ENCODE peak calls at places on chromosomes 1 and 21, in five cellular contexts. C is PC-9, D is tibial nerve, Y is upper lobe of right lung, M is nephron progenitor cell. I is an unnamed sample.
A peak's percentile ranks its signal among the peaks of the same experiment; 100 is the strongest.

GRCh38 chr1:96364576-96364975 is 357.0 kb upstream of the PTBP2 start:
- DNase-seq in Y (no peak), M (no peak), D (no peak), C (no peak), I (no peak)

GRCh38 chr1:201517631-201518030 is 10.7 kb upstream of the CSRP1 start:
- DNase-seq in C (peak; percentile 92), D (no peak), M (no peak), Y (no peak), I (no peak)

GRCh38 chr1:78210167-78210566 is 164.4 kb downstream of the GIPC2 start:
- DNase-seq in D (no peak), M (no peak), C (no peak), Y (no peak), I (no peak)

GRCh38 chr1:197441990-197442389 is 173.9 kb downstream of the CRB1 start:
- DNase-seq in D (peak; percentile 67), M (no peak), C (no peak), Y (no peak), I (no peak)

GRCh38 chr1:15975358-15975804 is 520 bp downstream of the ZBTB17 start:
- DNase-seq in D (no peak), M (peak; percentile 80), Y (peak; percentile 83), C (no peak), I (peak; percentile 78)

GRCh38 chr1:221632072-221632471 is 109.8 kb downstream of the DUSP10 start:
- DNase-seq in D (no peak), C (no peak), M (no peak), Y (no peak), I (no peak)

GRCh38 chr1:1310476-1311053 is 2.2 kb downstream of the PUSL1 start:
- DNase-seq in C (no peak), D (no peak), Y (no peak), M (no peak), I (no peak)

GRCh38 chr21:41895643-41896493 is 16.7 kb upstream of the PRDM15 start:
- DNase-seq in Y (no peak), M (no peak), D (no peak), C (no peak), I (no peak)

GRCh38 chr21:46545363-46545762 is 59.5 kb downstream of the S100B start:
- DNase-seq in C (no peak), Y (no peak), M (no peak), D (no peak), I (no peak)

GRCh38 chr1:76939107-76939816 is 72.0 kb downstream of the ST6GALNAC5 start:
- DNase-seq in Y (no peak), C (no peak), D (no peak), M (no peak), I (no peak)

GRCh38 chr1:29974345-29974744 is 738.0 kb downstream of the PTPRU start:
- DNase-seq in M (no peak), C (peak; percentile 91), D (no peak), Y (no peak), I (no peak)

GRCh38 chr1:168148916-168149315 is 12.2 kb upstream of the GPR161 start:
- DNase-seq in D (no peak), Y (no peak), M (no peak), C (no peak), I (no peak)

GRCh38 chr1:19644761-19645543 is 841 bp downstream of the NBL1 start:
- DNase-seq in Y (no peak), M (peak; percentile 50), D (no peak), C (no peak), I (peak; percentile 45)

GRCh38 chr1:40383488-40384412 is 10.2 kb downstream of the SMAP2 start:
- DNase-seq in M (no peak), D (no peak), C (no peak), Y (no peak), I (no peak)

GRCh38 chr1:243927401-243927800 is 77.4 kb upstream of the AKT3 start:
- DNase-seq in Y (no peak), D (no peak), M (no peak), C (no peak), I (no peak)

GRCh38 chr1:243260221-243260880 is 4.5 kb downstream of the SDCCAG8 start:
- DNase-seq in Y (no peak), M (no peak), D (no peak), C (no peak), I (no peak)

GRCh38 chr1:40820911-40821693 is 37.5 kb downstream of the KCNQ4 start:
- DNase-seq in D (no peak), C (no peak), Y (no peak), M (no peak), I (no peak)

GRCh38 chr1:46691997-46692790 is 20.5 kb downstream of the TEX38 start:
- DNase-seq in C (no peak), M (no peak), Y (no peak), D (no peak), I (no peak)

GRCh38 chr1:82783025-82783424 is 982.3 kb downstream of the ADGRL2 start:
- DNase-seq in M (no peak), Y (no peak), D (no peak), C (no peak), I (no peak)

GRCh38 chr21:46599251-46599572 is 5.7 kb downstream of the S100B start:
- DNase-seq in M (no peak), C (no peak), Y (no peak), D (peak; percentile 33), I (peak; percentile 61)

GRCh38 chr1:204398197-204399125 is 13.2 kb downstream of the PPP1R15B start:
- DNase-seq in C (peak; percentile 92), Y (peak; percentile 82), M (peak; percentile 59), D (no peak), I (peak; percentile 64)

GRCh38 chr1:85157436-85157835 is 43.4 kb downstream of the SYDE2 start:
- DNase-seq in Y (no peak), M (no peak), C (no peak), D (no peak), I (no peak)

GRCh38 chr1:225817611-225818061 is 7.7 kb downstream of the EPHX1 start:
- DNase-seq in Y (peak; percentile 87), D (peak; percentile 72), M (no peak), C (peak; percentile 96), I (no peak)

GRCh38 chr1:31712625-31713024 is 8.8 kb upstream of the COL16A1 start:
- DNase-seq in Y (no peak), D (peak; percentile 58), C (peak; percentile 88), M (no peak), I (no peak)

GRCh38 chr1:31717341-31717740 is 13.5 kb upstream of the COL16A1 start:
- DNase-seq in D (no peak), C (peak; percentile 64), M (no peak), Y (no peak), I (no peak)

GRCh38 chr1:31714442-31715096 is 10.8 kb upstream of the COL16A1 start:
- DNase-seq in M (peak; percentile 58), C (peak; percentile 46), D (peak; percentile 57), Y (no peak), I (peak; percentile 62)

GRCh38 chr1:31715873-31716220 is 12.0 kb upstream of the COL16A1 start:
- DNase-seq in Y (no peak), C (no peak), M (no peak), D (no peak), I (no peak)

DNA sequence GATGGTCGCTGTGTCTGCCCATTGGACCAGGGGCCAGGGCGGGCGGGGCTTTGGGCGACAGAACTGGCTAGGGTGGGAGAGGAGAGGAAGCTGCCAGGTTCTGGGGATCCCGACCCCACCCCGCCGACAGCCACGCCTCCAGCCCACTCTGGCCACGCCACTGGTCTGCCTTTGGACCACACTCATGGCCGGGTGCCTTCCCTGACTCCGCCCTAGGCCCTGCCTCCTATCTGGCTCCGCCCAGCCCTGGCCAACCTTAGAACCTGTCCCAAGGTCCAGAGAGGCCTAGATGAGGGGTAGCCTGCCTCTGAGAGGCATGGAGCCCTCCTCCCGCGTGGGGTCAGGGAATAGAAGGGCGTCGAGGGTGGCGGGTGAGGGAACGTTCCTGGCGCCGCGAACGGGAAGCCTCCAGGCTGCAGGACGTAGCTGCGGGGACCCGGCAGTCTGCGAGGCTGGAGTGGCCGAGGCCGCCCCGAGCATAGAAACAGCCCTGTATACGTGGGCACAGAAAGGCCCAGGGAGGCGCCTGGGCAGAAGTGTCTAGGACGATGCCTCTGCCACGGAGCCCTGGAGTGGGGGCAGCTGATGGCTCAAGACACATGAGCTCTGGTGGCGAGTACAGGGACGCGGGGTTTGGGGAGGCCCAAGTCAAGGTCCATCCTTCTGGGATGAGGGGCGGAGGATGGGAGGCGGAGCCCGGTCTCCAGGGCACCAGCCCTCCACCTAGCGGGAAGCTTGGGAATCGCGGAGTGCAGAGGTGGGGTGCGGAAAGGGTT is 11.5 kb upstream of the COL16A1 start:
- DNase-seq in D (peak; percentile 93), Y (peak; percentile 87), M (peak; percentile 88), C (peak; percentile 90), I (peak; percentile 86)
- TF ChIP-seq CTCF in D (peak; percentile 93), Y (peak; percentile 83), M (peak; percentile 83), C (peak; percentile 98), I (peak; percentile 59)

GRCh38 chr21:37077403-37077802 is 4.3 kb downstream of the TTC3 start:
- DNase-seq in Y (no peak), D (no peak), C (no peak), M (no peak), I (no peak)

GRCh38 chr21:37082856-37083611 is 10.0 kb downstream of the TTC3 start:
- DNase-seq in D (no peak), C (no peak), M (no peak), Y (no peak), I (no peak)

GRCh38 chr21:37082375-37082774 is 9.3 kb downstream of the TTC3 start:
- DNase-seq in M (no peak), Y (no peak), C (no peak), D (no peak), I (no peak)

GRCh38 chr21:37076087-37076486 is 3.0 kb downstream of the TTC3 start:
- DNase-seq in C (no peak), M (no peak), Y (no peak), D (no peak), I (no peak)

DNA sequence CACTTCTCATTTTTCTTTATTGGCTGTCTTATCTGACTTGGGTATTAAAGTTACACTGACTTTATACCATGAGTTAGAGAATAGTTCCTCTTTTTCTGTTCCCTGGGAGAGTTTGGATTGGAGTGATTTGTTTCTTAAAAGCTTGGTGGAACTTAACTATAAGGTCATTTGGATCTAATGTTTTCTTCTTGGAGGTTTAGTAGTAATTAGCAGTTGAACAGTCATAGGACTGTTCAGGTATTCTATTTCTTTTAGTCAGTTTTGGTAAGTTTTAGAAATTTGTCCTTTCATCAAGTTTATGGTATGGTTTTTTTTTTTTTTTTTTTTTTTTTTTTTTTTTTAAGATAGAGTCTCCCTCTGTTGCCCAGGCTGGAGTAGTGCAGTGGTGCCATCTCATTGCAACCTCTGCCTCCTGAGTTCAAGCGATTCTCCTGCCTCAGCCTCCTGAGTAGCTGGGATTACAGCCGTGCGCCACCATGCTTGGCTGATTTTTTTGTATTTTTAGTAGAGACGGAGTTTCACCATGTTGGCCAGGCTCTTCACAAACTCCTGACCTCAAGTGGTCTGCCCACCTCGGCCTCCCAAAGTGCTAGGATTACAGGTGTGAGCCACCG is 6.3 kb downstream of the TTC3 start:
- DNase-seq in Y (no peak), M (no peak), D (no peak), C (no peak), I (no peak)
- TF ChIP-seq CTCF in Y (peak; percentile 39), M (no peak), D (no peak), C (peak; percentile 26), I (peak; percentile 67)

GRCh38 chr1:228211091-228211870 is 3.4 kb downstream of the OBSCN start:
- DNase-seq in D (no peak), C (no peak), M (no peak), Y (no peak), I (no peak)
- TF ChIP-seq CTCF in D (no peak), C (no peak), M (no peak), Y (no peak), I (no peak)

DNA sequence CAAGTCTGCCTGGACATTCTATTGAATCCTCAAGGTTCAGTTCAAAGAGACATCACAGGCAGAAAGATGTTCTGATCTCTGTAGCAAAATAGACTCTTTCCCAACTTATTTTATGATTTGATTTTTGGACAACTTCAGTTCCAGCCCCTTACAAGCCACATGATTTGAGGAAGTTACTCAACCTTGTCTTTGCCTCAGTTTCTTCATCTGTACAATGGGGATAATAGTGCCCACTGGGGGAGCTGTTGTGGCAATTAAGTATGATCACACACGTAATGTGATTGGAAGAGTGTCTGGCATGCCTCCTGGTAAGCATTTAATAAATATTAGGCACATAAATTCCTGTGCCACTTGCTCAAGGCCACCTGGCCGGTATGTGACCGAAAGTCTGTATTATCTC is 130.6 kb downstream of the DAB1 start:
- DNase-seq in C (no peak), D (no peak), M (no peak), Y (no peak), I (no peak)
- TF ChIP-seq CTCF in C (no peak), D (no peak), M (no peak), Y (no peak), I (no peak)

I was measured in endothelial cell.